ENCODE peak calls at places on chromosomes 12 and 14, in eight cellular contexts. One of them, this sample, is unnamed.
A peak's percentile ranks its signal among the peaks of the same experiment; 100 is the strongest.

GRCh38 chr12:14247166-14247565 is 118.3 kb upstream of the ATF7IP start:
- DNase-seq in tibial nerve: no peak
- DNase-seq in psoas muscle: no peak
- DNase-seq in A549: no peak
- DNase-seq in AG10803: no peak
- DNase-seq in OCI-LY7: no peak
- DNase-seq in kidney epithelial cell: no peak
- DNase-seq in fibroblast of lung: no peak
- DNase-seq in this sample: no peak

GRCh38 chr12:124418156-124418555 is 123.3 kb downstream of the RFLNA start:
- DNase-seq in tibial nerve: no peak
- DNase-seq in psoas muscle: no peak
- DNase-seq in A549: no peak
- DNase-seq in AG10803: no peak
- DNase-seq in OCI-LY7: no peak
- DNase-seq in kidney epithelial cell: no peak
- DNase-seq in fibroblast of lung: no peak
- DNase-seq in this sample: no peak

GRCh38 chr12:127941332-127941731 is 325.6 kb upstream of the TMEM132C start:
- DNase-seq in tibial nerve: no peak
- DNase-seq in psoas muscle: no peak
- DNase-seq in A549: no peak
- DNase-seq in AG10803: peak; percentile 41
- DNase-seq in OCI-LY7: no peak
- DNase-seq in kidney epithelial cell: no peak
- DNase-seq in fibroblast of lung: peak; percentile 65
- DNase-seq in this sample: no peak

GRCh38 chr12:64320611-64321010 is 69.9 kb downstream of the C12orf56 start:
- DNase-seq in tibial nerve: no peak
- DNase-seq in psoas muscle: no peak
- DNase-seq in A549: no peak
- DNase-seq in AG10803: no peak
- DNase-seq in OCI-LY7: no peak
- DNase-seq in kidney epithelial cell: no peak
- DNase-seq in fibroblast of lung: no peak
- DNase-seq in this sample: no peak

GRCh38 chr14:35390577-35391387 is 13.8 kb downstream of the NFKBIA start:
- DNase-seq in tibial nerve: no peak
- DNase-seq in psoas muscle: no peak
- DNase-seq in A549: no peak
- DNase-seq in AG10803: no peak
- DNase-seq in OCI-LY7: no peak
- DNase-seq in kidney epithelial cell: no peak
- DNase-seq in fibroblast of lung: peak; percentile 74
- DNase-seq in this sample: no peak

GRCh38 chr14:99740411-99740810 is 52.8 kb upstream of the EML1 start:
- DNase-seq in tibial nerve: no peak
- DNase-seq in psoas muscle: peak; percentile 84
- DNase-seq in A549: no peak
- DNase-seq in AG10803: no peak
- DNase-seq in OCI-LY7: no peak
- DNase-seq in kidney epithelial cell: no peak
- DNase-seq in fibroblast of lung: no peak
- DNase-seq in this sample: no peak

GRCh38 chr14:90759370-90760054 is 56.7 kb downstream of the TTC7B start:
- DNase-seq in tibial nerve: no peak
- DNase-seq in psoas muscle: no peak
- DNase-seq in A549: no peak
- DNase-seq in AG10803: no peak
- DNase-seq in OCI-LY7: peak; percentile 78
- DNase-seq in kidney epithelial cell: no peak
- DNase-seq in fibroblast of lung: no peak
- DNase-seq in this sample: no peak

GRCh38 chr12:6074979-6075585 is 49.4 kb downstream of the VWF start:
- DNase-seq in tibial nerve: no peak
- DNase-seq in psoas muscle: no peak
- DNase-seq in A549: no peak
- DNase-seq in AG10803: no peak
- DNase-seq in OCI-LY7: no peak
- DNase-seq in kidney epithelial cell: no peak
- DNase-seq in fibroblast of lung: peak; percentile 41
- DNase-seq in this sample: no peak

GRCh38 chr12:13093191-13093849 is 10.1 kb downstream of the GSG1 start:
- DNase-seq in tibial nerve: no peak
- DNase-seq in psoas muscle: no peak
- DNase-seq in A549: no peak
- DNase-seq in AG10803: peak; percentile 50
- DNase-seq in OCI-LY7: no peak
- DNase-seq in kidney epithelial cell: no peak
- DNase-seq in fibroblast of lung: peak; percentile 68
- DNase-seq in this sample: no peak

GRCh38 chr12:21818627-21819026 is 44.1 kb upstream of the KCNJ8 start:
- DNase-seq in tibial nerve: no peak
- DNase-seq in psoas muscle: no peak
- DNase-seq in A549: no peak
- DNase-seq in AG10803: peak; percentile 72
- DNase-seq in OCI-LY7: no peak
- DNase-seq in kidney epithelial cell: no peak
- DNase-seq in fibroblast of lung: peak; percentile 54
- DNase-seq in this sample: no peak

GRCh38 chr12:24197517-24197916 is 248.0 kb upstream of the SOX5 start:
- DNase-seq in tibial nerve: no peak
- DNase-seq in psoas muscle: no peak
- DNase-seq in A549: no peak
- DNase-seq in AG10803: no peak
- DNase-seq in OCI-LY7: no peak
- DNase-seq in kidney epithelial cell: no peak
- DNase-seq in fibroblast of lung: no peak
- DNase-seq in this sample: no peak

GRCh38 chr12:122423258-122424165 is 1.0 kb upstream of the CLIP1 start:
- DNase-seq in tibial nerve: no peak
- DNase-seq in psoas muscle: no peak
- DNase-seq in A549: no peak
- DNase-seq in AG10803: no peak
- DNase-seq in OCI-LY7: peak; percentile 52
- DNase-seq in kidney epithelial cell: no peak
- DNase-seq in fibroblast of lung: peak; percentile 67
- DNase-seq in this sample: no peak

GRCh38 chr14:90553921-90554336 is 157.1 kb downstream of the CALM1 start:
- DNase-seq in tibial nerve: no peak
- DNase-seq in psoas muscle: no peak
- DNase-seq in A549: no peak
- DNase-seq in AG10803: no peak
- DNase-seq in OCI-LY7: no peak
- DNase-seq in kidney epithelial cell: no peak
- DNase-seq in fibroblast of lung: no peak
- DNase-seq in this sample: no peak

GRCh38 chr14:29548948-29549370 is 378.7 kb downstream of the PRKD1 start:
- DNase-seq in tibial nerve: peak; percentile 45
- DNase-seq in psoas muscle: no peak
- DNase-seq in A549: peak; percentile 38
- DNase-seq in AG10803: peak; percentile 75
- DNase-seq in OCI-LY7: peak; percentile 44
- DNase-seq in kidney epithelial cell: peak; percentile 19
- DNase-seq in fibroblast of lung: peak; percentile 64
- DNase-seq in this sample: peak; percentile 56

GRCh38 chr12:32198555-32198954 is 91.9 kb downstream of the BICD1 start:
- DNase-seq in tibial nerve: no peak
- DNase-seq in psoas muscle: no peak
- DNase-seq in A549: no peak
- DNase-seq in AG10803: peak; percentile 13
- DNase-seq in OCI-LY7: no peak
- DNase-seq in kidney epithelial cell: peak; percentile 21
- DNase-seq in fibroblast of lung: peak; percentile 41
- DNase-seq in this sample: no peak

GRCh38 chr14:105314287-105315185 is at the start of gene PACS2:
- DNase-seq in tibial nerve: peak; percentile 38
- DNase-seq in psoas muscle: peak; percentile 88
- DNase-seq in A549: peak; percentile 95
- DNase-seq in AG10803: peak; percentile 82
- DNase-seq in OCI-LY7: peak; percentile 93
- DNase-seq in kidney epithelial cell: no peak
- DNase-seq in fibroblast of lung: peak; percentile 77
- DNase-seq in this sample: no peak

GRCh38 chr12:113232787-113233585 is 11.7 kb downstream of the TPCN1 start:
- DNase-seq in tibial nerve: no peak
- DNase-seq in psoas muscle: peak; percentile 91
- DNase-seq in A549: no peak
- DNase-seq in AG10803: peak; percentile 69
- DNase-seq in OCI-LY7: peak; percentile 94
- DNase-seq in kidney epithelial cell: no peak
- DNase-seq in fibroblast of lung: peak; percentile 82
- DNase-seq in this sample: no peak

GRCh38 chr12:93127582-93128331 is 198.7 kb upstream of the EEA1 start:
- DNase-seq in tibial nerve: peak; percentile 74
- DNase-seq in psoas muscle: peak; percentile 75
- DNase-seq in A549: no peak
- DNase-seq in AG10803: peak; percentile 91
- DNase-seq in OCI-LY7: no peak
- DNase-seq in kidney epithelial cell: no peak
- DNase-seq in fibroblast of lung: peak; percentile 71
- DNase-seq in this sample: peak; percentile 80

GRCh38 chr14:75289840-75290388 is 11.3 kb downstream of the FOS start:
- DNase-seq in tibial nerve: no peak
- DNase-seq in psoas muscle: no peak
- DNase-seq in A549: no peak
- DNase-seq in AG10803: no peak
- DNase-seq in OCI-LY7: no peak
- DNase-seq in kidney epithelial cell: no peak
- DNase-seq in fibroblast of lung: no peak
- DNase-seq in this sample: no peak

GRCh38 chr12:92977326-92977725 is 48.2 kb upstream of the EEA1 start:
- DNase-seq in tibial nerve: no peak
- DNase-seq in psoas muscle: peak; percentile 55
- DNase-seq in A549: no peak
- DNase-seq in AG10803: no peak
- DNase-seq in OCI-LY7: no peak
- DNase-seq in kidney epithelial cell: no peak
- DNase-seq in fibroblast of lung: no peak
- DNase-seq in this sample: no peak

GRCh38 chr12:133203344-133204263 is 22.3 kb downstream of the ZNF268 start:
- DNase-seq in tibial nerve: no peak
- DNase-seq in psoas muscle: no peak
- DNase-seq in A549: no peak
- DNase-seq in AG10803: peak; percentile 8
- DNase-seq in OCI-LY7: peak; percentile 15
- DNase-seq in kidney epithelial cell: no peak
- DNase-seq in fibroblast of lung: peak; percentile 9
- DNase-seq in this sample: no peak
- H3K4me3 ChIP-seq in tibial nerve: no peak overlapping the region
- H3K4me3 ChIP-seq in psoas muscle: no peak overlapping the region
- H3K4me3 ChIP-seq in A549: no peak overlapping the region
- H3K4me3 ChIP-seq in AG10803: no peak overlapping the region
- H3K4me3 ChIP-seq in OCI-LY7: no peak overlapping the region
- H3K4me3 ChIP-seq in kidney epithelial cell: no peak overlapping the region
- H3K4me3 ChIP-seq in fibroblast of lung: no peak overlapping the region
- H3K4me3 ChIP-seq in this sample: no peak overlapping the region

DNA sequence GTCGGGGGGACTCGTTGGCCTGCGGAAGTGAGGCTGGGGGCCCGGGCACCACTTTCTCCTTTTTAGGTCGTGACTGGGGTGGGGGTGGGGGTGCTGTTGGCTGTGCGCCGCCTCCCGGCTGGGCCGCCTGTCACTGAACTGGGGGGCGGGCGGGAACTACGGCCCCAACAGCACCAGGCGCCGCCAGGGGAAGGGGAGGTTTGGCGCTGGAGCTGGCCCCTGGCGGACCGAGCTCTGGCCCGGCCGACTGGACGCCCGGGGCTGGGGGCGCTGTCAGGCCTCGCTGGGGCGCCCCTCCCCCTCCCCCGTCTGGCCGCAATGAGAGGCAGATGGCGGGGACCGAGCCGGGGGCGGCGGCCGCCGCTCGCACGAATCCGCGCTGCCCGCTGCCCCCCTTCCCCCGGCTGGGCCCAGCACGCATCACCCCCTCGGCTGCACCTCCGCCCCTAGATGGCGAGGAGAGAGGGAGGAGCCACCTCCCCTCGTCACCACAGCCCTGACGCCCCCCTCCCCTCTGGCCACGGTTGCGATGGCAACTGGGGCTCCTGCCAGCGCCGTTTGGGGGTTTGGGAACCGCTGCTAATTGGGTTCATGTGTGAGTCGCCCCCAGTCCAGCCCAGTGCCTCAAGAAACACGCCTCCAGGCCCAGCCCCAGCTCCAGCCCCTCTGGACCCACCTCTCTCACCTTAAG is 723 bp downstream of the NFATC4 start:
- DNase-seq in tibial nerve: peak; percentile 39
- DNase-seq in psoas muscle: peak; percentile 70
- DNase-seq in A549: no peak
- DNase-seq in AG10803: peak; percentile 95
- DNase-seq in OCI-LY7: peak; percentile 53
- DNase-seq in kidney epithelial cell: no peak
- DNase-seq in fibroblast of lung: peak; percentile 75
- DNase-seq in this sample: peak; percentile 70
- TF ChIP-seq CTCF in tibial nerve: no peak
- TF ChIP-seq CTCF in psoas muscle: no peak
- TF ChIP-seq CTCF in A549: no peak
- TF ChIP-seq CTCF in AG10803: no peak
- TF ChIP-seq CTCF in OCI-LY7: peak; percentile 55
- TF ChIP-seq CTCF in kidney epithelial cell: no peak
- TF ChIP-seq CTCF in fibroblast of lung: no peak
- TF ChIP-seq CTCF in this sample: no peak

GRCh38 chr14:106850913-106851825 is 1324.8 kb downstream of the TMEM121 start:
- DNase-seq in tibial nerve: no peak
- DNase-seq in psoas muscle: no peak
- DNase-seq in A549: no peak
- DNase-seq in AG10803: no peak
- DNase-seq in OCI-LY7: peak; percentile 95
- DNase-seq in kidney epithelial cell: no peak
- DNase-seq in fibroblast of lung: no peak
- DNase-seq in this sample: no peak
- H3K4me3 ChIP-seq in tibial nerve: no peak overlapping the region
- H3K4me3 ChIP-seq in psoas muscle: no peak overlapping the region
- H3K4me3 ChIP-seq in A549: no peak overlapping the region
- H3K4me3 ChIP-seq in AG10803: no peak overlapping the region
- H3K4me3 ChIP-seq in OCI-LY7: peak overlapping the region; percentile 87
- H3K4me3 ChIP-seq in kidney epithelial cell: no peak overlapping the region
- H3K4me3 ChIP-seq in fibroblast of lung: no peak overlapping the region
- H3K4me3 ChIP-seq in this sample: no peak overlapping the region

GRCh38 chr14:72704507-72704906 is 189.4 kb downstream of the DPF3 start:
- DNase-seq in tibial nerve: peak; percentile 19
- DNase-seq in psoas muscle: no peak
- DNase-seq in A549: no peak
- DNase-seq in AG10803: peak; percentile 27
- DNase-seq in OCI-LY7: no peak
- DNase-seq in kidney epithelial cell: no peak
- DNase-seq in fibroblast of lung: no peak
- DNase-seq in this sample: no peak

GRCh38 chr14:72711936-72712335 is 182.0 kb downstream of the DPF3 start:
- DNase-seq in tibial nerve: no peak
- DNase-seq in psoas muscle: no peak
- DNase-seq in A549: no peak
- DNase-seq in AG10803: no peak
- DNase-seq in OCI-LY7: no peak
- DNase-seq in kidney epithelial cell: no peak
- DNase-seq in fibroblast of lung: no peak
- DNase-seq in this sample: no peak

GRCh38 chr14:72710212-72710611 is 183.7 kb downstream of the DPF3 start:
- DNase-seq in tibial nerve: no peak
- DNase-seq in psoas muscle: no peak
- DNase-seq in A549: no peak
- DNase-seq in AG10803: peak; percentile 69
- DNase-seq in OCI-LY7: no peak
- DNase-seq in kidney epithelial cell: no peak
- DNase-seq in fibroblast of lung: no peak
- DNase-seq in this sample: no peak

GRCh38 chr14:72706485-72706884 is 187.4 kb downstream of the DPF3 start:
- DNase-seq in tibial nerve: no peak
- DNase-seq in psoas muscle: no peak
- DNase-seq in A549: no peak
- DNase-seq in AG10803: no peak
- DNase-seq in OCI-LY7: no peak
- DNase-seq in kidney epithelial cell: no peak
- DNase-seq in fibroblast of lung: no peak
- DNase-seq in this sample: no peak

GRCh38 chr14:72708708-72709475 is 185.0 kb downstream of the DPF3 start:
- DNase-seq in tibial nerve: no peak
- DNase-seq in psoas muscle: no peak
- DNase-seq in A549: no peak
- DNase-seq in AG10803: no peak
- DNase-seq in OCI-LY7: no peak
- DNase-seq in kidney epithelial cell: no peak
- DNase-seq in fibroblast of lung: no peak
- DNase-seq in this sample: no peak
- TF ChIP-seq CTCF in tibial nerve: no peak
- TF ChIP-seq CTCF in psoas muscle: no peak
- TF ChIP-seq CTCF in A549: no peak
- TF ChIP-seq CTCF in AG10803: no peak
- TF ChIP-seq CTCF in OCI-LY7: no peak
- TF ChIP-seq CTCF in kidney epithelial cell: no peak
- TF ChIP-seq CTCF in fibroblast of lung: no peak
- TF ChIP-seq CTCF in this sample: no peak

This sample was measured in HFF-Myc.